ENCODE peak calls at places on chromosomes 12 and 14, in five cellular contexts. R is CD8-positive, alpha-beta T cell; D is iPS DF 6.9; E is HepG2; U is H9. Q is an unnamed sample. For H3K27me3, the result is how much of the 10 kb centered on the place peaks cover.

GRCh38 chr14:78170203-78170602 is at the start of gene NRXN3:
- DNase-seq in R (no peak), D (peak), E (no peak), U (peak), Q (no peak)

GRCh38 chr12:26153421-26154154 is 28.8 kb upstream of the BHLHE41 start:
- DNase-seq in R (no peak), D (no peak), E (peak), U (no peak), Q (peak)

GRCh38 chr14:56124296-56124695 is 6.1 kb downstream of the PELI2 start:
- DNase-seq in R (no peak), D (no peak), E (no peak), U (no peak), Q (no peak)

GRCh38 chr14:106436310-106436905 is 910.0 kb downstream of the TMEM121 start:
- DNase-seq in R (peak), D (no peak), E (no peak), U (no peak), Q (no peak)

GRCh38 chr14:90405755-90406154 is 8.9 kb downstream of the CALM1 start:
- DNase-seq in R (no peak), D (no peak), E (no peak), U (no peak), Q (no peak)

GRCh38 chr12:6468283-6468575 is 2.2 kb downstream of the VAMP1 start:
- DNase-seq in R (no peak), D (no peak), E (peak), U (no peak), Q (no peak)

GRCh38 chr12:24039113-24039525 is 89.6 kb upstream of the SOX5 start:
- DNase-seq in R (no peak), D (no peak), E (peak), U (no peak), Q (no peak)

GRCh38 chr12:122544537-122544936 is 17.5 kb downstream of the KNTC1 start:
- DNase-seq in R (no peak), D (no peak), E (no peak), U (no peak), Q (no peak)

GRCh38 chr14:102544745-102545460 is 35.3 kb upstream of the ANKRD9 start:
- DNase-seq in R (no peak), D (no peak), E (peak), U (no peak), Q (no peak)

GRCh38 chr12:113373966-113374365 is 15.6 kb downstream of the PLBD2 start:
- DNase-seq in R (no peak), D (no peak), E (no peak), U (no peak), Q (no peak)

GRCh38 chr12:1422604-1423315 is 171.6 kb downstream of the FBXL14 start:
- DNase-seq in R (no peak), D (no peak), E (no peak), U (no peak), Q (no peak)

GRCh38 chr12:110037315-110037714 is 11.0 kb downstream of the C12orf76 start:
- DNase-seq in R (no peak), D (no peak), E (no peak), U (no peak), Q (no peak)

GRCh38 chr12:51505363-51505762 is 80.7 kb downstream of the SLC4A8 start:
- DNase-seq in R (no peak), D (no peak), E (no peak), U (no peak), Q (no peak)

GRCh38 chr12:3237154-3237520 is 160.0 kb downstream of the TSPAN9 start:
- DNase-seq in R (no peak), D (no peak), E (no peak), U (no peak), Q (no peak)

GRCh38 chr12:52311282-52311643 is 9.9 kb downstream of the KRT83 start:
- DNase-seq in R (no peak), D (no peak), E (no peak), U (no peak), Q (no peak)

GRCh38 chr12:77122236-77122635 is 56.9 kb upstream of the E2F7 start:
- DNase-seq in R (no peak), D (no peak), E (peak), U (no peak), Q (peak)

GRCh38 chr14:29643415-29644206 is 284.0 kb downstream of the PRKD1 start:
- DNase-seq in R (no peak), D (no peak), E (no peak), U (no peak), Q (no peak)

GRCh38 chr14:85273099-85273677 is 256.8 kb upstream of the FLRT2 start:
- DNase-seq in R (no peak), D (no peak), E (no peak), U (no peak), Q (no peak)

GRCh38 chr12:91037301-91037700 is 20.5 kb downstream of the KERA start:
- DNase-seq in R (no peak), D (no peak), E (no peak), U (no peak), Q (no peak)

GRCh38 chr12:8681129-8681902 is 16.5 kb upstream of the RIMKLB start:
- DNase-seq in R (no peak), D (no peak), E (no peak), U (peak), Q (no peak)

GRCh38 chr12:121781751-121782615 is 11.5 kb downstream of the RHOF start:
- DNase-seq in R (no peak), D (no peak), E (peak), U (peak), Q (no peak)

GRCh38 chr14:21308132-21308478 is 28.2 kb downstream of the RPGRIP1 start:
- DNase-seq in R (no peak), D (no peak), E (peak), U (no peak), Q (no peak)

GRCh38 chr14:21309238-21309636 is 29.4 kb downstream of the RPGRIP1 start:
- DNase-seq in R (no peak), D (no peak), E (no peak), U (no peak), Q (no peak)

GRCh38 chr14:21311614-21312013 is 31.7 kb downstream of the RPGRIP1 start:
- DNase-seq in R (no peak), D (no peak), E (no peak), U (no peak), Q (no peak)

GRCh38 chr14:21308479-21309237 is 28.8 kb downstream of the RPGRIP1 start:
- DNase-seq in R (peak), D (peak), E (peak), U (peak), Q (no peak)

GRCh38 chr14:21309956-21310355 is 30.1 kb downstream of the RPGRIP1 start:
- DNase-seq in R (no peak), D (no peak), E (no peak), U (no peak), Q (no peak)
- H3K27me3 ChIP-seq in R (under half), D (under half), E (under half), U (under half), Q (under half)

DNA sequence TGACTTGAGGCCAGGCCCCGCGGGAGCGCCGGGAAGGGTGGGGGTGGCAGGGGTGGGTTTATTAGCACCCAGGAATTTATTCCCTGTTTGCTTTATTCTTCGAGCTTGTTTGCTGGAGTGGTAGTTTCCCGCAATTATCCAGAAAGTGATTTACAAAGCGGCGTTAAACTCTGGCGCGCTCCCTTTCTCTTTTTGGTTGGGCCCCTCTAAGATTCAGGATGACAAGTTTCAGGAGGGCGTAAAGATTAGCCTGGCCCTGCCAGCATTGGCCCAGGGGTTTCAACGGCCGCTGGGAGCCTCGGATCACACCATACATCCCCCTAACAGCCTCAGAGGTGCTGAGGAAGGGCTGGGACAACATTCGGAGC is 444 bp upstream of the NKX2-8 start:
- DNase-seq in R (no peak), D (no peak), E (no peak), U (no peak), Q (no peak)
- H3K27me3 ChIP-seq in R (under half), D (half or more), E (under half), U (half or more), Q (under half)

GRCh38 chr12:54191126-54191525 is 2.3 kb upstream of the SMUG1 start:
- DNase-seq in R (no peak), D (no peak), E (no peak), U (no peak), Q (no peak)

GRCh38 chr12:54191550-54192022 is 2.8 kb upstream of the SMUG1 start:
- DNase-seq in R (peak), D (peak), E (peak), U (peak), Q (peak)

GRCh38 chr12:54195080-54195479 is 6.3 kb upstream of the SMUG1 start:
- DNase-seq in R (no peak), D (no peak), E (no peak), U (no peak), Q (no peak)

GRCh38 chr12:54195736-54196347 is 7.1 kb upstream of the SMUG1 start:
- DNase-seq in R (no peak), D (no peak), E (no peak), U (no peak), Q (no peak)

GRCh38 chr12:54193437-54193836 is 4.7 kb upstream of the SMUG1 start:
- DNase-seq in R (no peak), D (no peak), E (no peak), U (no peak), Q (no peak)
- H3K27me3 ChIP-seq in R (under half), D (under half), E (under half), U (under half), Q (under half)

GRCh38 chr14:61875483-61875882 is 113.3 kb downstream of the SNAPC1 start:
- DNase-seq in R (no peak), D (no peak), E (no peak), U (no peak), Q (no peak)

GRCh38 chr14:61877768-61878167 is 115.5 kb downstream of the SNAPC1 start:
- DNase-seq in R (no peak), D (no peak), E (no peak), U (no peak), Q (no peak)

GRCh38 chr14:61872452-61872851 is 110.2 kb downstream of the SNAPC1 start:
- DNase-seq in R (no peak), D (no peak), E (no peak), U (no peak), Q (no peak)

GRCh38 chr14:61876362-61877049 is 114.3 kb downstream of the SNAPC1 start:
- DNase-seq in R (no peak), D (no peak), E (no peak), U (no peak), Q (no peak)

GRCh38 chr14:61877050-61877390 is 114.8 kb downstream of the SNAPC1 start:
- DNase-seq in R (no peak), D (no peak), E (no peak), U (no peak), Q (no peak)
- H3K27me3 ChIP-seq in R (under half), D (under half), E (under half), U (under half), Q (under half)

Q was measured in Panc1.